ENCODE peak calls at places on chromosomes 4 and X, in five cellular contexts. J is OCI-LY7; F is cardiac muscle cell; N is CD8-positive, alpha-beta T cell; M is tibial artery. W is an unnamed sample.

GRCh38 chrX:119398974-119399771 is at the start of gene SLC25A43:
- DNase-seq in M (peak; percentile 22), F (peak; percentile 51), N (no peak), J (peak; percentile 71), W (peak; percentile 61)

GRCh38 chr4:90542216-90542615 is 415.0 kb downstream of the CCSER1 start:
- DNase-seq in J (no peak), M (no peak), F (no peak), N (no peak), W (no peak)

GRCh38 chr4:112418092-112418491 is 97.9 kb downstream of the NEUROG2 start:
- DNase-seq in J (no peak), F (no peak), M (no peak), N (no peak), W (no peak)

GRCh38 chr4:169210516-169211108 is 60.1 kb downstream of the SH3RF1 start:
- DNase-seq in N (no peak), J (no peak), F (no peak), M (no peak), W (no peak)

GRCh38 chr4:2298548-2298991 is 36.7 kb upstream of the MXD4 start:
- DNase-seq in M (no peak), N (no peak), J (no peak), F (no peak), W (peak; percentile 40)

GRCh38 chr4:180059216-180059881 is 2183.9 kb upstream of the TENM3 start:
- DNase-seq in M (no peak), F (peak; percentile 1), J (no peak), N (no peak), W (peak; percentile 1)

GRCh38 chr4:6916587-6917444 is 7.2 kb downstream of the TBC1D14 start:
- DNase-seq in N (peak; percentile 44), M (no peak), F (peak; percentile 26), J (no peak), W (peak; percentile 21)

GRCh38 chrX:118066867-118067515 is 49.6 kb downstream of the KLHL13 start:
- DNase-seq in F (no peak), N (no peak), M (no peak), J (no peak), W (no peak)

GRCh38 chr4:158807696-158808095 is 38.9 kb downstream of the FNIP2 start:
- DNase-seq in F (no peak), J (no peak), N (no peak), M (no peak), W (no peak)

GRCh38 chr4:81875962-81876650 is 404.4 kb upstream of the RASGEF1B start:
- DNase-seq in N (no peak), J (no peak), F (no peak), M (no peak), W (no peak)

GRCh38 chr4:16609170-16609758 is 289.2 kb downstream of the LDB2 start:
- DNase-seq in N (no peak), M (no peak), F (no peak), J (no peak), W (no peak)

GRCh38 chr4:14856076-14856926 is 146.0 kb upstream of the CPEB2 start:
- DNase-seq in J (no peak), N (no peak), F (peak; percentile 96), M (peak; percentile 82), W (peak; percentile 98)

GRCh38 chr4:121330180-121330665 is 50.6 kb downstream of the QRFPR start:
- DNase-seq in F (no peak), J (no peak), M (no peak), N (no peak), W (no peak)

GRCh38 chr4:148857234-148857972 is 415.2 kb upstream of the NR3C2 start:
- DNase-seq in M (no peak), F (no peak), J (no peak), N (no peak), W (no peak)

GRCh38 chr4:105186701-105187158 is 40.1 kb downstream of the TET2 start:
- DNase-seq in J (no peak), M (no peak), N (no peak), F (peak; percentile 63), W (peak; percentile 46)

GRCh38 chr4:25862411-25863346 is at the start of gene SEL1L3:
- DNase-seq in M (no peak), F (peak; percentile 38), J (peak; percentile 67), N (peak; percentile 34), W (peak; percentile 54)

GRCh38 chrX:40097492-40098263 is at the start of gene BCOR:
- DNase-seq in F (peak; percentile 72), N (peak; percentile 63), J (peak; percentile 74), M (no peak), W (peak; percentile 77)

GRCh38 chrX:13091111-13091765 is 46.8 kb upstream of the FAM9C start:
- DNase-seq in J (no peak), M (no peak), F (peak; percentile 71), N (no peak), W (no peak)
- H3K4me1 ChIP-seq in J (peaks cover 66% of the 10 kb centered on the region), M (no peaks in the 10 kb centered on the region), F (no peaks in the 10 kb centered on the region), N (peaks cover 93% of the 10 kb centered on the region), W (peaks cover 8% of the 10 kb centered on the region)

GRCh38 chr4:17667253-17667652 is 52.8 kb downstream of the MED28 start:
- DNase-seq in N (no peak), J (peak; percentile 12), M (no peak), F (no peak), W (no peak)
- H3K27ac ChIP-seq in N (no peak overlapping the region), J (peak overlapping the region; percentile 47), M (no peak overlapping the region), F (no peak overlapping the region), W (no peak overlapping the region)

GRCh38 chr4:128566688-128567087 is 242.8 kb upstream of the JADE1 start:
- DNase-seq in M (no peak), N (no peak), F (no peak), J (no peak), W (peak; percentile 57)

GRCh38 chr4:128573781-128574508 is 235.6 kb upstream of the JADE1 start:
- DNase-seq in M (no peak), J (no peak), F (peak; percentile 80), N (no peak), W (peak; percentile 89)

GRCh38 chr4:128572778-128573241 is 236.7 kb upstream of the JADE1 start:
- DNase-seq in M (no peak), F (no peak), J (no peak), N (no peak), W (no peak)

GRCh38 chr4:128571747-128572146 is 237.8 kb upstream of the JADE1 start:
- DNase-seq in N (no peak), M (peak; percentile 75), J (no peak), F (peak; percentile 94), W (peak; percentile 93)

DNA sequence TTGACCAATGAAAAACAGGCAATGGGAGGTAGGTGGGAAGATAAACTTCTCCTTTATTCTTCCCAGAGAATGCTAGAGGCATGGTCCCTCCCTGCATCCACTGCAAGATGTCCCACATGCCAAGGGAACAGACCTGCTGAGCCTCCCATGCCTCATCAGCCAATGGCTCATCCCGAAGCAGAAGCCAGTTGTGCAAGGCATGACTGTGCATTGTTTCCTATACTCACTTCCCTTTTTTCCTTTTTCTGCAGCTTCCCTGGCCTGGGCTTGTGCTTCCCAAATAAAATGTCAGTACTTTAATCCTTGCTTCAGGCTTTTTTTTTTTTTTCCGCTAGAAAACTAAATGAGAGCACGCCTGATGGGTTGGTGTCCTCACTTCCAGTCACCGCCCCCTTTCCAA is 239.1 kb upstream of the JADE1 start:
- DNase-seq in F (peak; percentile 61), M (peak; percentile 82), N (no peak), J (no peak), W (peak; percentile 89)
- H3K4me1 ChIP-seq in F (peaks cover 12% of the 10 kb centered on the region), M (peaks cover 32% of the 10 kb centered on the region), N (no peaks in the 10 kb centered on the region), J (no peaks in the 10 kb centered on the region), W (peaks cover 71% of the 10 kb centered on the region)

GRCh38 chrX:110061138-110061537 is 58.2 kb downstream of the TMEM164 start:
- DNase-seq in M (no peak), N (no peak), F (peak; percentile 6), J (no peak), W (no peak)
- H3K27ac ChIP-seq in M (no peak overlapping the region), N (no peak overlapping the region), F (no peak overlapping the region), J (no peak overlapping the region), W (no peak overlapping the region)

DNA sequence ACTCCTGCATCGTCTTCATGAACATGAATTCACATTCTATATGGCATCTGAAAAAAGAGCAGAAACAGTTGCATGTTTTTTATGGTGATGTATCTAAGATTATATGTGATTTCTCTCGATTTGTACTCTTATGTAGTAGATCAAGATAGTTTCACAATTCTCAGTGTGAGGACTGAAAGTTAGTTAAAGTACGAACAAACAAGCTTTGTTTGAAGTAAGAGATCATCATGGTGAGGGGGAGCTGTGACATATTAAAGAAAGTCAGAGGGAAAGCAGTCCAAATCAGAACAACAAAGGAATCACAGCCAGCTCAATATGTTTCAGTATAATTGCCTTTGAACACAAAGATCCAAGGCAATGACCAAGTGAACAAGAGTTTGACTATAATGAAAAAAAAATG is 1140.6 kb downstream of the SH3BGRL start:
- DNase-seq in J (no peak), F (no peak), M (no peak), N (no peak), W (no peak)
- H3K4me1 ChIP-seq in J (no peaks in the 10 kb centered on the region), F (no peaks in the 10 kb centered on the region), M (no peaks in the 10 kb centered on the region), N (no peaks in the 10 kb centered on the region), W (no peaks in the 10 kb centered on the region)

DNA sequence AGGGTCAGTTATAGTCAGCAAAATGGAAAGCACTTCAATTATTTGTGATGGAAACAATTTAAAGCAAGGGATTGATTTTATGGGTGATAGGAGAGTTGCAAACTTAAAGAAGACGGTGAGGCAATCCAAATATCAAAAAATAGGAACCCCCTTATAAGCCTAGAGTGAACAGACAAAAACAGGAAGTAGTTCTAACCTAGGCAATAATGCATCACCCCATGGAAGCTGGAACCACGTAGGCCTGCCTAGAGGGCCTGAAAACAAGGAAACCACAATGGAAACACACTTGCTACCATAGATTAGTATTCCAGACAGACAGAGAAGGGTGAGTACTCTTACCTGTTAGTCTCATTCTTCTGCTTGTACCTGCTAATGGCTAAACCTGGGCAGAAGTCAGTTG is 13.5 kb upstream of the GK2 start:
- DNase-seq in J (no peak), N (no peak), F (no peak), M (no peak), W (no peak)
- H3K27ac ChIP-seq in J (no peak overlapping the region), N (no peak overlapping the region), F (no peak overlapping the region), M (no peak overlapping the region), W (no peak overlapping the region)

GRCh38 chr4:79213702-79214101 is 112.2 kb downstream of the NAA11 start:
- DNase-seq in F (no peak), N (no peak), J (no peak), M (no peak), W (no peak)
- H3K4me1 ChIP-seq in F (no peaks in the 10 kb centered on the region), N (no peaks in the 10 kb centered on the region), J (no peaks in the 10 kb centered on the region), M (no peaks in the 10 kb centered on the region), W (no peaks in the 10 kb centered on the region)

W was measured in GM23248.